ENCODE peak calls at places on chromosomes 3 and 15, in nine cellular contexts. One of them, this sample, is unnamed.
A peak's percentile ranks its signal among the peaks of the same experiment; 100 is the strongest.

GRCh38 chr15:66565731-66566130 is at the start of gene LCTL:
- DNase-seq in K562: peak; percentile 60
- DNase-seq in heart left ventricle: no peak
- DNase-seq in sigmoid colon: no peak
- DNase-seq in endothelial cell of umbilical vein: no peak
- DNase-seq in adrenal gland: peak; percentile 23
- DNase-seq in body of pancreas: no peak
- DNase-seq in esophagus muscularis mucosa: no peak
- DNase-seq in testis: no peak
- DNase-seq in this sample: no peak

GRCh38 chr3:155080692-155081091 is 573 bp downstream of the MME start:
- DNase-seq in heart left ventricle: no peak
- DNase-seq in adrenal gland: no peak
- DNase-seq in testis: no peak
- DNase-seq in endothelial cell of umbilical vein: peak; percentile 17
- DNase-seq in body of pancreas: no peak
- DNase-seq in sigmoid colon: no peak
- DNase-seq in K562: no peak
- DNase-seq in esophagus muscularis mucosa: no peak
- DNase-seq in this sample: no peak

GRCh38 chr3:42507751-42508335 is 5.4 kb downstream of the VIPR1 start:
- DNase-seq in body of pancreas: peak; percentile 27
- DNase-seq in adrenal gland: no peak
- DNase-seq in heart left ventricle: no peak
- DNase-seq in testis: no peak
- DNase-seq in esophagus muscularis mucosa: no peak
- DNase-seq in sigmoid colon: peak; percentile 29
- DNase-seq in K562: no peak
- DNase-seq in endothelial cell of umbilical vein: no peak
- DNase-seq in this sample: no peak

GRCh38 chr15:92886229-92886628 is 13.9 kb upstream of the CHD2 start:
- DNase-seq in K562: no peak
- DNase-seq in heart left ventricle: no peak
- DNase-seq in testis: no peak
- DNase-seq in body of pancreas: no peak
- DNase-seq in endothelial cell of umbilical vein: no peak
- DNase-seq in sigmoid colon: no peak
- DNase-seq in esophagus muscularis mucosa: no peak
- DNase-seq in adrenal gland: no peak
- DNase-seq in this sample: no peak

GRCh38 chr15:65869954-65870871 is 922 bp downstream of the RAB11A start:
- DNase-seq in heart left ventricle: peak; percentile 66
- DNase-seq in esophagus muscularis mucosa: no peak
- DNase-seq in endothelial cell of umbilical vein: peak; percentile 85
- DNase-seq in K562: peak; percentile 29
- DNase-seq in testis: peak; percentile 60
- DNase-seq in adrenal gland: peak; percentile 77
- DNase-seq in sigmoid colon: peak; percentile 68
- DNase-seq in body of pancreas: peak; percentile 58
- DNase-seq in this sample: peak; percentile 73

GRCh38 chr3:71109241-71109976 is 474.1 kb downstream of the FOXP1 start:
- DNase-seq in sigmoid colon: no peak
- DNase-seq in adrenal gland: no peak
- DNase-seq in testis: no peak
- DNase-seq in esophagus muscularis mucosa: no peak
- DNase-seq in K562: no peak
- DNase-seq in body of pancreas: no peak
- DNase-seq in endothelial cell of umbilical vein: peak; percentile 86
- DNase-seq in heart left ventricle: no peak
- DNase-seq in this sample: no peak

GRCh38 chr3:139378587-139378986 is 10.9 kb downstream of the COPB2 start:
- DNase-seq in esophagus muscularis mucosa: no peak
- DNase-seq in sigmoid colon: no peak
- DNase-seq in adrenal gland: no peak
- DNase-seq in testis: no peak
- DNase-seq in body of pancreas: no peak
- DNase-seq in heart left ventricle: no peak
- DNase-seq in endothelial cell of umbilical vein: no peak
- DNase-seq in K562: no peak
- DNase-seq in this sample: no peak

GRCh38 chr3:117875887-117876286 is 1158.8 kb downstream of the IGSF11 start:
- DNase-seq in adrenal gland: no peak
- DNase-seq in K562: no peak
- DNase-seq in testis: no peak
- DNase-seq in heart left ventricle: no peak
- DNase-seq in sigmoid colon: no peak
- DNase-seq in esophagus muscularis mucosa: no peak
- DNase-seq in endothelial cell of umbilical vein: no peak
- DNase-seq in body of pancreas: no peak
- DNase-seq in this sample: no peak

GRCh38 chr15:57334257-57334656 is 42.0 kb upstream of the CGNL1 start:
- DNase-seq in adrenal gland: no peak
- DNase-seq in sigmoid colon: no peak
- DNase-seq in testis: no peak
- DNase-seq in endothelial cell of umbilical vein: peak; percentile 83
- DNase-seq in heart left ventricle: peak; percentile 61
- DNase-seq in K562: peak; percentile 65
- DNase-seq in body of pancreas: no peak
- DNase-seq in esophagus muscularis mucosa: no peak
- DNase-seq in this sample: no peak

GRCh38 chr3:13500133-13500885 is 20.2 kb downstream of the HDAC11 start:
- DNase-seq in endothelial cell of umbilical vein: no peak
- DNase-seq in K562: peak; percentile 78
- DNase-seq in adrenal gland: no peak
- DNase-seq in heart left ventricle: no peak
- DNase-seq in esophagus muscularis mucosa: no peak
- DNase-seq in sigmoid colon: no peak
- DNase-seq in body of pancreas: peak; percentile 16
- DNase-seq in testis: peak; percentile 40
- DNase-seq in this sample: no peak

GRCh38 chr3:140128217-140129137 is 193.5 kb downstream of the CLSTN2 start:
- DNase-seq in adrenal gland: peak; percentile 57
- DNase-seq in sigmoid colon: no peak
- DNase-seq in heart left ventricle: peak; percentile 45
- DNase-seq in endothelial cell of umbilical vein: peak; percentile 47
- DNase-seq in K562: peak; percentile 55
- DNase-seq in body of pancreas: peak; percentile 59
- DNase-seq in testis: peak; percentile 60
- DNase-seq in esophagus muscularis mucosa: no peak
- DNase-seq in this sample: no peak

GRCh38 chr15:45399381-45400212 is 21.3 kb upstream of the GATM start:
- DNase-seq in heart left ventricle: no peak
- DNase-seq in esophagus muscularis mucosa: no peak
- DNase-seq in endothelial cell of umbilical vein: peak; percentile 55
- DNase-seq in sigmoid colon: no peak
- DNase-seq in K562: no peak
- DNase-seq in adrenal gland: no peak
- DNase-seq in testis: no peak
- DNase-seq in body of pancreas: peak; percentile 29
- DNase-seq in this sample: no peak

GRCh38 chr3:86245360-86245759 is 745.6 kb downstream of the VGLL3 start:
- DNase-seq in sigmoid colon: no peak
- DNase-seq in heart left ventricle: no peak
- DNase-seq in adrenal gland: no peak
- DNase-seq in body of pancreas: no peak
- DNase-seq in K562: no peak
- DNase-seq in endothelial cell of umbilical vein: no peak
- DNase-seq in testis: no peak
- DNase-seq in esophagus muscularis mucosa: no peak
- DNase-seq in this sample: no peak

GRCh38 chr15:35358824-35359223 is 187.1 kb downstream of the DPH6 start:
- DNase-seq in heart left ventricle: no peak
- DNase-seq in body of pancreas: no peak
- DNase-seq in esophagus muscularis mucosa: no peak
- DNase-seq in sigmoid colon: no peak
- DNase-seq in endothelial cell of umbilical vein: no peak
- DNase-seq in testis: no peak
- DNase-seq in adrenal gland: no peak
- DNase-seq in K562: no peak
- DNase-seq in this sample: no peak

DNA sequence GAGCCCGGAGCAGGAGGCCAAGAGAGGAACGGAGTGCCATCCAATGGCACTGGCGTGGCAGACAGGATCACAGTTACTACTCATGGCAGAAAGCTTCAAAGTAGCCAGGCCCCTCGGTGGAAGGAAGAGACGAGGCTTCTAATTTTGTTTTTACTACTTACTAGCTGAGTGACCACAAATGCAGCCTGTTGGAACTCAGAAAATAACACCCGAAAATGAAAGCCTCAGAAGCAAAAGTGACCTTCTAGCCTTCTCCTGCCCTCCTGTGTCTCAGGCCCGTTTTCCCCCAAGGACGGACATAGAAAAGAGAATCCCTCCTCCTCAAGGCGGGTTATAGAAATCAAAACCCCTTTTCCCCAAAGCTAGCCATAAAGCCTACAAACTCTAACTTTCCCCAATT is 9.9 kb upstream of the STRA6 start:
- DNase-seq in sigmoid colon: no peak
- DNase-seq in body of pancreas: no peak
- DNase-seq in K562: no peak
- DNase-seq in adrenal gland: no peak
- DNase-seq in testis: no peak
- DNase-seq in heart left ventricle: no peak
- DNase-seq in endothelial cell of umbilical vein: no peak
- DNase-seq in esophagus muscularis mucosa: no peak
- DNase-seq in this sample: no peak
- H3K4me1 ChIP-seq in sigmoid colon: no peaks in the 10 kb centered on the region
- H3K4me1 ChIP-seq in body of pancreas: peaks cover 13% of the 10 kb centered on the region
- H3K4me1 ChIP-seq in K562: peaks cover 11% of the 10 kb centered on the region
- H3K4me1 ChIP-seq in adrenal gland: no peaks in the 10 kb centered on the region
- H3K4me1 ChIP-seq in testis: peaks cover 16% of the 10 kb centered on the region
- H3K4me1 ChIP-seq in heart left ventricle: peaks cover 6% of the 10 kb centered on the region
- H3K4me1 ChIP-seq in endothelial cell of umbilical vein: no peaks in the 10 kb centered on the region
- H3K4me1 ChIP-seq in esophagus muscularis mucosa: peaks cover 9% of the 10 kb centered on the region
- H3K4me1 ChIP-seq in this sample: no peaks in the 10 kb centered on the region

GRCh38 chr15:32030795-32031194 is 480 bp downstream of the CHRNA7 start:
- DNase-seq in esophagus muscularis mucosa: no peak
- DNase-seq in endothelial cell of umbilical vein: no peak
- DNase-seq in heart left ventricle: no peak
- DNase-seq in K562: no peak
- DNase-seq in body of pancreas: peak; percentile 23
- DNase-seq in sigmoid colon: no peak
- DNase-seq in testis: peak; percentile 26
- DNase-seq in adrenal gland: no peak
- DNase-seq in this sample: no peak

GRCh38 chr15:32033186-32033890 is 3.0 kb downstream of the CHRNA7 start:
- DNase-seq in adrenal gland: no peak
- DNase-seq in esophagus muscularis mucosa: no peak
- DNase-seq in K562: no peak
- DNase-seq in endothelial cell of umbilical vein: no peak
- DNase-seq in heart left ventricle: no peak
- DNase-seq in body of pancreas: no peak
- DNase-seq in sigmoid colon: no peak
- DNase-seq in testis: no peak
- DNase-seq in this sample: peak; percentile 47

GRCh38 chr15:32029409-32029861 is 880 bp upstream of the CHRNA7 start:
- DNase-seq in K562: no peak
- DNase-seq in body of pancreas: peak; percentile 47
- DNase-seq in testis: peak; percentile 50
- DNase-seq in heart left ventricle: no peak
- DNase-seq in endothelial cell of umbilical vein: peak; percentile 10
- DNase-seq in adrenal gland: peak; percentile 63
- DNase-seq in esophagus muscularis mucosa: no peak
- DNase-seq in sigmoid colon: no peak
- DNase-seq in this sample: no peak

GRCh38 chr15:32028921-32029320 is 1.4 kb upstream of the CHRNA7 start:
- DNase-seq in endothelial cell of umbilical vein: no peak
- DNase-seq in heart left ventricle: no peak
- DNase-seq in testis: no peak
- DNase-seq in esophagus muscularis mucosa: no peak
- DNase-seq in adrenal gland: no peak
- DNase-seq in sigmoid colon: no peak
- DNase-seq in body of pancreas: no peak
- DNase-seq in K562: no peak
- DNase-seq in this sample: no peak

GRCh38 chr15:32029862-32030781 is at the start of gene CHRNA7:
- DNase-seq in esophagus muscularis mucosa: no peak
- DNase-seq in body of pancreas: peak; percentile 85
- DNase-seq in testis: peak; percentile 73
- DNase-seq in adrenal gland: peak; percentile 74
- DNase-seq in endothelial cell of umbilical vein: peak; percentile 19
- DNase-seq in K562: peak; percentile 82
- DNase-seq in heart left ventricle: peak; percentile 28
- DNase-seq in sigmoid colon: peak; percentile 71
- DNase-seq in this sample: peak; percentile 70
- TF ChIP-seq POLR2A in esophagus muscularis mucosa: no peak
- TF ChIP-seq POLR2A in body of pancreas: peak; percentile 82
- TF ChIP-seq POLR2A in testis: no peak
- TF ChIP-seq POLR2A in adrenal gland: no peak
- TF ChIP-seq POLR2A in endothelial cell of umbilical vein: no peak
- TF ChIP-seq POLR2A in K562: no peak
- TF ChIP-seq POLR2A in heart left ventricle: no peak
- TF ChIP-seq POLR2A in sigmoid colon: no peak
- TF ChIP-seq POLR2A in this sample: peak; percentile 66

DNA sequence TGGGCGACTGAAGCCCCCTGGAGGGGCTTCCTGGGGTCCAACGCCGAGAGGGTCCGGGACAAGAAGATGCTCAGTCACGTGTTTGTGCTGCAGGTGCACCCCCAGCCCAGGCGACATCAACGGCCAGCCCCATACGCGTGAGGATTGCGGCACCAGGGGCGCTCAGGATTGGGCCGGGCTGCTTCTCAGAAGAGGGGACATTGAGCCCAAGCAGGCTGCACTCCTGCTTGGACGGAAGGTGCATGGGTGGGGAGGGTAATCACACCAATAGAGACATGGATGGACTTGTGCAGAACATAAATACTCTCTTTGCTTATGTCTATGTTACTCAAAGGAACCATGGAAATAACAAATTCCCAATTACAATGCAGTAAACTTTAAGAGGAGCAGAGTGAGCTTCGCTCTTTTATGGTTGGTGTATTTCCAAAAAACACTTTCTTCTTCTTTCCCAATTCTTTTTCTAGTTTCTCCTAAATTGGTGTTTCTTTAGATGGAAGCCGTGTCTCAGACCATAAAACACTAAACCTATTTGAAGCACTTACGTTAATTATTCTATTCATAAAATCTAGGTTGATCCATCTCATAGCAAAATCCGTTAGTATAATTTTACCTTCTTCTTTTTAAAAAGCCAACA is 182.7 kb downstream of the GOLGA6L6 start:
- DNase-seq in testis: no peak
- DNase-seq in sigmoid colon: no peak
- DNase-seq in adrenal gland: no peak
- DNase-seq in endothelial cell of umbilical vein: no peak
- DNase-seq in body of pancreas: no peak
- DNase-seq in esophagus muscularis mucosa: no peak
- DNase-seq in K562: no peak
- DNase-seq in heart left ventricle: no peak
- DNase-seq in this sample: no peak
- H3K9me3 ChIP-seq in testis: no peaks in the 10 kb centered on the region
- H3K9me3 ChIP-seq in sigmoid colon: no peaks in the 10 kb centered on the region
- H3K9me3 ChIP-seq in adrenal gland: no peaks in the 10 kb centered on the region
- H3K9me3 ChIP-seq in endothelial cell of umbilical vein: peaks cover 36% of the 10 kb centered on the region
- H3K9me3 ChIP-seq in body of pancreas: no peaks in the 10 kb centered on the region
- H3K9me3 ChIP-seq in esophagus muscularis mucosa: no peaks in the 10 kb centered on the region
- H3K9me3 ChIP-seq in K562: no peaks in the 10 kb centered on the region
- H3K9me3 ChIP-seq in heart left ventricle: no peaks in the 10 kb centered on the region
- H3K9me3 ChIP-seq in this sample: no peaks in the 10 kb centered on the region

DNA sequence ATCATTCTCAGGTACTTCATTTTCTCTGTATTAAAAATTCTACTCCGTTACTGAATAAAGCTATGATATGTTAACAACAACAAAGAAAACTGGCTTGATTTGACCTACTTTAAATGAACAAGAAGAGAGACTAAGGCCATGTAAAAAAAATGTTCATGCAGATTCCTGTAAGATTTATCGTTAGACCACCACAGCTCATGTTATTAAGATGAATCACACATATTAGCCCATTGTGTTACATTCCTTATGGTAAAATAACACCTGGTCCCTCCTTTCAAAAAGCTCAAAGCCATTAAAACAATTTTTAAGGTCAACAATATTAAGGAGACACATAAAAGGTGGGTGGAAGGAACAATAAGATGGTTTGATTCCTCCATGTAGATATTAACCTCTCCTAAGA is 6.3 kb downstream of the THOC7 start:
- DNase-seq in endothelial cell of umbilical vein: peak; percentile 37
- DNase-seq in heart left ventricle: no peak
- DNase-seq in adrenal gland: no peak
- DNase-seq in body of pancreas: no peak
- DNase-seq in testis: no peak
- DNase-seq in esophagus muscularis mucosa: no peak
- DNase-seq in sigmoid colon: no peak
- DNase-seq in K562: no peak
- DNase-seq in this sample: no peak
- H3K4me1 ChIP-seq in endothelial cell of umbilical vein: peaks cover 13% of the 10 kb centered on the region
- H3K4me1 ChIP-seq in heart left ventricle: no peaks in the 10 kb centered on the region
- H3K4me1 ChIP-seq in adrenal gland: peaks cover 12% of the 10 kb centered on the region
- H3K4me1 ChIP-seq in body of pancreas: peaks cover 28% of the 10 kb centered on the region
- H3K4me1 ChIP-seq in testis: peaks cover under 1% of the 10 kb centered on the region
- H3K4me1 ChIP-seq in esophagus muscularis mucosa: peaks cover 21% of the 10 kb centered on the region
- H3K4me1 ChIP-seq in sigmoid colon: no peaks in the 10 kb centered on the region
- H3K4me1 ChIP-seq in K562: no peaks in the 10 kb centered on the region
- H3K4me1 ChIP-seq in this sample: no peaks in the 10 kb centered on the region